ENCODE peak calls at places on chromosomes 2 and 18, in ten cellular contexts. O is activated T-cell treated with anti-CD3 and anti-CD28 coated beads for 1 hour; Z is C1 segment of cervical spinal cord; A is hypothalamus; X is NCI-H2171; N is GM23338; P is HT1080; E is NCI-H1092; J is CD4-positive, CD25-positive, alpha-beta regulatory T cell; K is GM20000. D is an unnamed sample.

GRCh38 chr2:229489016-229489415 is 217.9 kb upstream of the PID1 start:
- DNase-seq in J (no peak), Z (no peak), X (no peak), N (no peak), K (no peak), A (no peak), E (no peak), P (peak), O (no peak), D (peak)

GRCh38 chr2:160114020-160114419 is 51.6 kb upstream of the PLA2R1 start:
- DNase-seq in E (no peak), J (no peak), X (no peak), O (no peak), K (no peak), Z (no peak), A (no peak), P (no peak), N (no peak), D (no peak)

GRCh38 chr2:233413529-233414272 is 59.4 kb downstream of the DGKD start:
- DNase-seq in Z (no peak), K (no peak), N (no peak), O (no peak), E (peak), X (peak), J (no peak), A (peak), P (peak), D (peak)

GRCh38 chr2:199467462-199467822 is 9.7 kb upstream of the SATB2 start:
- DNase-seq in N (peak), P (no peak), O (no peak), A (no peak), X (no peak), E (no peak), K (no peak), Z (no peak), J (no peak), D (no peak)

GRCh38 chr18:79377187-79377891 is 18.4 kb upstream of the NFATC1 start:
- DNase-seq in E (no peak), Z (no peak), A (no peak), K (no peak), J (no peak), P (no peak), X (no peak), N (no peak), O (no peak), D (no peak)

GRCh38 chr2:29729932-29730331 is 191.5 kb downstream of the ALK start:
- DNase-seq in P (no peak), A (no peak), Z (no peak), X (no peak), K (no peak), O (no peak), N (no peak), E (no peak), J (no peak), D (no peak)

GRCh38 chr18:50466634-50467033 is 91.8 kb downstream of the SKA1 start:
- DNase-seq in E (no peak), A (no peak), K (no peak), Z (no peak), O (no peak), X (no peak), P (peak), N (no peak), J (no peak), D (peak)

GRCh38 chr2:121532894-121533293 is 2.2 kb downstream of the RNU4ATAC start:
- DNase-seq in P (no peak), E (no peak), J (no peak), A (no peak), Z (no peak), N (no peak), O (no peak), X (no peak), K (no peak), D (peak)

GRCh38 chr2:97011977-97012569 is 25.7 kb upstream of the FAM178B start:
- DNase-seq in P (peak), X (peak), O (no peak), E (peak), Z (peak), J (peak), A (no peak), K (peak), N (peak), D (peak)

GRCh38 chr2:95042472-95043271 is 17.2 kb downstream of the MAL start:
- DNase-seq in A (no peak), O (no peak), P (no peak), X (no peak), E (no peak), N (no peak), K (no peak), Z (peak), J (no peak), D (peak)